ENCODE peak calls at places on chromosome 21, in five cellular contexts. One of them, this sample, is unnamed.

GRCh38 chr21:39666681-39667315 is 54.1 kb downstream of the B3GALT5 start:
- DNase-seq in EL: no peak
- DNase-seq in SW 1271: no peak
- DNase-seq in posterior vena cava: no peak
- DNase-seq in iPS DF 6.9: no peak
- DNase-seq in this sample: no peak

GRCh38 chr21:16533692-16534407 is 804.1 kb downstream of the USP25 start:
- DNase-seq in posterior vena cava: no peak
- DNase-seq in SW 1271: no peak
- DNase-seq in EL: no peak
- DNase-seq in iPS DF 6.9: no peak
- DNase-seq in this sample: no peak

GRCh38 chr21:36065497-36066036 is 4.3 kb upstream of the CBR1 start:
- DNase-seq in SW 1271: no peak
- DNase-seq in EL: peak
- DNase-seq in iPS DF 6.9: no peak
- DNase-seq in posterior vena cava: no peak
- DNase-seq in this sample: no peak

GRCh38 chr21:34930971-34931370 is 118.1 kb downstream of the RUNX1 start:
- DNase-seq in posterior vena cava: no peak
- DNase-seq in iPS DF 6.9: no peak
- DNase-seq in EL: peak
- DNase-seq in SW 1271: no peak
- DNase-seq in this sample: no peak

GRCh38 chr21:17513214-17514123 is 626 bp downstream of the CXADR start:
- DNase-seq in SW 1271: no peak
- DNase-seq in EL: peak
- DNase-seq in posterior vena cava: no peak
- DNase-seq in iPS DF 6.9: no peak
- DNase-seq in this sample: peak

GRCh38 chr21:39022901-39023693 is 160.2 kb downstream of the PSMG1 start:
- DNase-seq in SW 1271: no peak
- DNase-seq in EL: peak
- DNase-seq in iPS DF 6.9: no peak
- DNase-seq in posterior vena cava: peak
- DNase-seq in this sample: no peak

GRCh38 chr21:25790122-25790951 is 55.6 kb downstream of the GABPA start:
- DNase-seq in EL: peak
- DNase-seq in iPS DF 6.9: no peak
- DNase-seq in SW 1271: no peak
- DNase-seq in posterior vena cava: no peak
- DNase-seq in this sample: no peak

GRCh38 chr21:40846057-40846456 is 901 bp downstream of the DSCAM start:
- DNase-seq in posterior vena cava: no peak
- DNase-seq in iPS DF 6.9: no peak
- DNase-seq in EL: no peak
- DNase-seq in SW 1271: no peak
- DNase-seq in this sample: no peak